ENCODE peak calls at places on chromosome 4, in four cellular contexts. W is GM12864; L is CD8-positive, alpha-beta memory T cell; H is iPS-NIHi11. N is an unnamed sample.

GRCh38 chr4:74320559-74321118 is 12.4 kb downstream of the EPGN start:
- DNase-seq in W (peak), L (peak), H (peak), N (peak)

GRCh38 chr4:154024097-154024496 is 235.2 kb upstream of the SFRP2 start:
- DNase-seq in W (no peak), L (peak), H (no peak), N (no peak)

GRCh38 chr4:137274404-137274803 is 257.9 kb downstream of the PCDH18 start:
- DNase-seq in W (no peak), L (no peak), H (no peak), N (no peak)

GRCh38 chr4:134807231-134807745 is 605.7 kb upstream of the PABPC4L start:
- DNase-seq in W (no peak), L (no peak), H (no peak), N (no peak)

GRCh38 chr4:41748074-41748787 is at the start of gene PHOX2B:
- DNase-seq in W (no peak), L (no peak), H (peak), N (no peak)

GRCh38 chr4:182066037-182066436 is 177.2 kb upstream of the TENM3 start:
- DNase-seq in W (no peak), L (no peak), H (no peak), N (no peak)

GRCh38 chr4:72295966-72296557 is 264.3 kb downstream of the NPFFR2 start:
- DNase-seq in W (no peak), L (no peak), H (peak), N (no peak)

GRCh38 chr4:84309191-84309590 is 189.9 kb downstream of the NKX6-1 start:
- DNase-seq in W (no peak), L (no peak), H (no peak), N (no peak)

GRCh38 chr4:10582966-10583365 is 101.6 kb downstream of the CLNK start:
- DNase-seq in W (no peak), L (no peak), H (no peak), N (no peak)

GRCh38 chr4:185577592-185577940 is 42.3 kb upstream of the PDLIM3 start:
- DNase-seq in W (no peak), L (no peak), H (no peak), N (no peak)

GRCh38 chr4:145565328-145565727 is 53.9 kb upstream of the MMAA start:
- DNase-seq in W (no peak), L (no peak), H (no peak), N (no peak)

GRCh38 chr4:15378055-15378454 is 49.8 kb upstream of the C1QTNF7 start:
- DNase-seq in W (no peak), L (no peak), H (no peak), N (no peak)

GRCh38 chr4:4856071-4857000 is 3.1 kb upstream of the MSX1 start:
- DNase-seq in W (no peak), L (no peak), H (no peak), N (peak)